ENCODE peak calls at places on chromosomes 16 and 17, in ten cellular contexts. One of them, this sample, is unnamed.
A peak's percentile ranks its signal among the peaks of the same experiment; 100 is the strongest.

GRCh38 chr16:73329363-73330306 is 281.7 kb upstream of the ZFHX3 start:
- DNase-seq in A549: no peak
- DNase-seq in brain microvascular endothelial cell: no peak
- DNase-seq in ovary: no peak
- DNase-seq in RWPE1: no peak
- DNase-seq in heart right ventricle: no peak
- DNase-seq in PC-9: no peak
- DNase-seq in IMR-90: no peak
- DNase-seq in CD4-positive, alpha-beta T cell: no peak
- DNase-seq in Peyer's patch: no peak
- DNase-seq in this sample: no peak

GRCh38 chr16:50316102-50316847 is 49.9 kb downstream of the ADCY7 start:
- DNase-seq in CD4-positive, alpha-beta T cell: no peak
- DNase-seq in RWPE1: no peak
- DNase-seq in A549: no peak
- DNase-seq in ovary: no peak
- DNase-seq in brain microvascular endothelial cell: no peak
- DNase-seq in Peyer's patch: peak; percentile 13
- DNase-seq in IMR-90: no peak
- DNase-seq in heart right ventricle: no peak
- DNase-seq in PC-9: no peak
- DNase-seq in this sample: no peak

GRCh38 chr17:9199474-9200196 is 178.3 kb downstream of the NTN1 start:
- DNase-seq in brain microvascular endothelial cell: no peak
- DNase-seq in IMR-90: no peak
- DNase-seq in Peyer's patch: no peak
- DNase-seq in CD4-positive, alpha-beta T cell: no peak
- DNase-seq in A549: no peak
- DNase-seq in PC-9: no peak
- DNase-seq in ovary: no peak
- DNase-seq in heart right ventricle: peak; percentile 47
- DNase-seq in RWPE1: no peak
- DNase-seq in this sample: no peak

GRCh38 chr17:75270966-75271232 is at the start of gene MIF4GD:
- DNase-seq in heart right ventricle: no peak
- DNase-seq in PC-9: no peak
- DNase-seq in CD4-positive, alpha-beta T cell: no peak
- DNase-seq in brain microvascular endothelial cell: no peak
- DNase-seq in A549: no peak
- DNase-seq in RWPE1: no peak
- DNase-seq in ovary: no peak
- DNase-seq in Peyer's patch: no peak
- DNase-seq in IMR-90: peak; percentile 54
- DNase-seq in this sample: no peak

GRCh38 chr16:82924075-82924854 is 297.5 kb downstream of the CDH13 start:
- DNase-seq in Peyer's patch: no peak
- DNase-seq in RWPE1: no peak
- DNase-seq in ovary: no peak
- DNase-seq in brain microvascular endothelial cell: no peak
- DNase-seq in A549: no peak
- DNase-seq in CD4-positive, alpha-beta T cell: no peak
- DNase-seq in PC-9: no peak
- DNase-seq in IMR-90: no peak
- DNase-seq in heart right ventricle: no peak
- DNase-seq in this sample: no peak

GRCh38 chr16:180101-180920 is at the start of gene HBQ1:
- DNase-seq in RWPE1: no peak
- DNase-seq in brain microvascular endothelial cell: no peak
- DNase-seq in PC-9: no peak
- DNase-seq in ovary: peak; percentile 36
- DNase-seq in A549: peak; percentile 51
- DNase-seq in heart right ventricle: no peak
- DNase-seq in CD4-positive, alpha-beta T cell: no peak
- DNase-seq in IMR-90: no peak
- DNase-seq in Peyer's patch: no peak
- DNase-seq in this sample: no peak

GRCh38 chr17:8514801-8515200 is 79.1 kb downstream of the NDEL1 start:
- DNase-seq in RWPE1: no peak
- DNase-seq in IMR-90: no peak
- DNase-seq in CD4-positive, alpha-beta T cell: no peak
- DNase-seq in brain microvascular endothelial cell: no peak
- DNase-seq in A549: no peak
- DNase-seq in heart right ventricle: no peak
- DNase-seq in Peyer's patch: no peak
- DNase-seq in ovary: no peak
- DNase-seq in PC-9: no peak
- DNase-seq in this sample: no peak

GRCh38 chr17:13293421-13293820 is 275.6 kb upstream of the ELAC2 start:
- DNase-seq in IMR-90: no peak
- DNase-seq in ovary: no peak
- DNase-seq in heart right ventricle: no peak
- DNase-seq in PC-9: no peak
- DNase-seq in CD4-positive, alpha-beta T cell: no peak
- DNase-seq in A549: no peak
- DNase-seq in RWPE1: no peak
- DNase-seq in brain microvascular endothelial cell: no peak
- DNase-seq in Peyer's patch: no peak
- DNase-seq in this sample: no peak

GRCh38 chr16:73171380-73171779 is 123.5 kb upstream of the ZFHX3 start:
- DNase-seq in brain microvascular endothelial cell: no peak
- DNase-seq in Peyer's patch: no peak
- DNase-seq in PC-9: no peak
- DNase-seq in A549: no peak
- DNase-seq in IMR-90: no peak
- DNase-seq in RWPE1: peak; percentile 8
- DNase-seq in ovary: no peak
- DNase-seq in CD4-positive, alpha-beta T cell: no peak
- DNase-seq in heart right ventricle: no peak
- DNase-seq in this sample: no peak

GRCh38 chr16:74813109-74813641 is 38.6 kb upstream of the FA2H start:
- DNase-seq in A549: peak; percentile 87
- DNase-seq in IMR-90: peak; percentile 55
- DNase-seq in PC-9: peak; percentile 60
- DNase-seq in Peyer's patch: peak; percentile 58
- DNase-seq in RWPE1: peak; percentile 76
- DNase-seq in brain microvascular endothelial cell: peak; percentile 50
- DNase-seq in ovary: peak; percentile 55
- DNase-seq in CD4-positive, alpha-beta T cell: peak; percentile 59
- DNase-seq in heart right ventricle: peak; percentile 47
- DNase-seq in this sample: no peak

GRCh38 chr17:29567362-29568330 is 809 bp upstream of the ABHD15 start:
- DNase-seq in Peyer's patch: peak; percentile 84
- DNase-seq in brain microvascular endothelial cell: peak; percentile 29
- DNase-seq in RWPE1: peak; percentile 51
- DNase-seq in heart right ventricle: peak; percentile 62
- DNase-seq in ovary: peak; percentile 56
- DNase-seq in A549: peak; percentile 85
- DNase-seq in IMR-90: peak; percentile 25
- DNase-seq in PC-9: peak; percentile 58
- DNase-seq in CD4-positive, alpha-beta T cell: peak; percentile 66
- DNase-seq in this sample: no peak

GRCh38 chr17:46977348-46977747 is 1.7 kb downstream of the RPRML start:
- DNase-seq in brain microvascular endothelial cell: no peak
- DNase-seq in A549: peak; percentile 89
- DNase-seq in heart right ventricle: no peak
- DNase-seq in RWPE1: no peak
- DNase-seq in PC-9: no peak
- DNase-seq in Peyer's patch: no peak
- DNase-seq in ovary: no peak
- DNase-seq in IMR-90: peak; percentile 18
- DNase-seq in CD4-positive, alpha-beta T cell: no peak
- DNase-seq in this sample: no peak

GRCh38 chr16:4913130-4913773 is 23.7 kb downstream of the PPL start:
- DNase-seq in Peyer's patch: no peak
- DNase-seq in IMR-90: no peak
- DNase-seq in brain microvascular endothelial cell: no peak
- DNase-seq in heart right ventricle: no peak
- DNase-seq in CD4-positive, alpha-beta T cell: no peak
- DNase-seq in PC-9: no peak
- DNase-seq in RWPE1: no peak
- DNase-seq in A549: no peak
- DNase-seq in ovary: no peak
- DNase-seq in this sample: no peak

GRCh38 chr17:46940692-46941404 is 17.9 kb downstream of the GOSR2 start:
- DNase-seq in A549: peak; percentile 84
- DNase-seq in ovary: peak; percentile 69
- DNase-seq in IMR-90: peak; percentile 60
- DNase-seq in brain microvascular endothelial cell: peak; percentile 71
- DNase-seq in CD4-positive, alpha-beta T cell: peak; percentile 42
- DNase-seq in heart right ventricle: peak; percentile 78
- DNase-seq in RWPE1: peak; percentile 79
- DNase-seq in PC-9: peak; percentile 50
- DNase-seq in Peyer's patch: peak; percentile 66
- DNase-seq in this sample: no peak

GRCh38 chr16:87391324-87391949 is 699 bp upstream of the MAP1LC3B start:
- DNase-seq in heart right ventricle: peak; percentile 58
- DNase-seq in Peyer's patch: no peak
- DNase-seq in ovary: peak; percentile 75
- DNase-seq in RWPE1: no peak
- DNase-seq in CD4-positive, alpha-beta T cell: no peak
- DNase-seq in IMR-90: no peak
- DNase-seq in PC-9: no peak
- DNase-seq in brain microvascular endothelial cell: no peak
- DNase-seq in A549: peak; percentile 47
- DNase-seq in this sample: no peak

GRCh38 chr17:42141382-42141781 is 13.4 kb downstream of the RAB5C start:
- DNase-seq in Peyer's patch: no peak
- DNase-seq in A549: no peak
- DNase-seq in CD4-positive, alpha-beta T cell: no peak
- DNase-seq in IMR-90: no peak
- DNase-seq in RWPE1: no peak
- DNase-seq in PC-9: no peak
- DNase-seq in ovary: no peak
- DNase-seq in heart right ventricle: no peak
- DNase-seq in brain microvascular endothelial cell: no peak
- DNase-seq in this sample: no peak
- H3K27ac ChIP-seq in Peyer's patch: no peak overlapping the region
- H3K27ac ChIP-seq in A549: no peak overlapping the region
- H3K27ac ChIP-seq in CD4-positive, alpha-beta T cell: no peak overlapping the region
- H3K27ac ChIP-seq in IMR-90: peak overlapping the region; percentile 17
- H3K27ac ChIP-seq in RWPE1: no peak overlapping the region
- H3K27ac ChIP-seq in PC-9: no peak overlapping the region
- H3K27ac ChIP-seq in ovary: no peak overlapping the region
- H3K27ac ChIP-seq in heart right ventricle: no peak overlapping the region
- H3K27ac ChIP-seq in brain microvascular endothelial cell: no peak overlapping the region
- H3K27ac ChIP-seq in this sample: no peak overlapping the region

GRCh38 chr17:32126746-32127145 is 15.6 kb upstream of the RHOT1 start:
- DNase-seq in PC-9: no peak
- DNase-seq in RWPE1: no peak
- DNase-seq in brain microvascular endothelial cell: no peak
- DNase-seq in ovary: no peak
- DNase-seq in A549: no peak
- DNase-seq in heart right ventricle: no peak
- DNase-seq in CD4-positive, alpha-beta T cell: no peak
- DNase-seq in IMR-90: no peak
- DNase-seq in Peyer's patch: no peak
- DNase-seq in this sample: no peak
- H3K27ac ChIP-seq in PC-9: peak overlapping the region; percentile 16
- H3K27ac ChIP-seq in RWPE1: peak overlapping the region; percentile 94
- H3K27ac ChIP-seq in brain microvascular endothelial cell: no peak overlapping the region
- H3K27ac ChIP-seq in ovary: no peak overlapping the region
- H3K27ac ChIP-seq in A549: peak overlapping the region; percentile 87
- H3K27ac ChIP-seq in heart right ventricle: peak overlapping the region; percentile 87
- H3K27ac ChIP-seq in CD4-positive, alpha-beta T cell: peak overlapping the region; percentile 67
- H3K27ac ChIP-seq in IMR-90: peak overlapping the region; percentile 59
- H3K27ac ChIP-seq in Peyer's patch: peak overlapping the region; percentile 79
- H3K27ac ChIP-seq in this sample: peak overlapping the region; percentile 72

GRCh38 chr16:48960830-48961229 is 320.8 kb downstream of the CBLN1 start:
- DNase-seq in Peyer's patch: no peak
- DNase-seq in ovary: no peak
- DNase-seq in CD4-positive, alpha-beta T cell: no peak
- DNase-seq in A549: no peak
- DNase-seq in PC-9: no peak
- DNase-seq in IMR-90: no peak
- DNase-seq in heart right ventricle: no peak
- DNase-seq in brain microvascular endothelial cell: no peak
- DNase-seq in RWPE1: no peak
- DNase-seq in this sample: no peak

GRCh38 chr16:48961546-48961945 is 320.1 kb downstream of the CBLN1 start:
- DNase-seq in RWPE1: peak; percentile 67
- DNase-seq in A549: no peak
- DNase-seq in Peyer's patch: no peak
- DNase-seq in brain microvascular endothelial cell: no peak
- DNase-seq in CD4-positive, alpha-beta T cell: no peak
- DNase-seq in PC-9: no peak
- DNase-seq in heart right ventricle: no peak
- DNase-seq in IMR-90: no peak
- DNase-seq in ovary: no peak
- DNase-seq in this sample: peak; percentile 71

GRCh38 chr16:48963901-48964615 is 317.6 kb downstream of the CBLN1 start:
- DNase-seq in heart right ventricle: no peak
- DNase-seq in ovary: no peak
- DNase-seq in Peyer's patch: no peak
- DNase-seq in IMR-90: peak; percentile 93
- DNase-seq in brain microvascular endothelial cell: no peak
- DNase-seq in A549: peak; percentile 36
- DNase-seq in PC-9: peak; percentile 82
- DNase-seq in RWPE1: peak; percentile 86
- DNase-seq in CD4-positive, alpha-beta T cell: no peak
- DNase-seq in this sample: peak; percentile 60

GRCh38 chr16:48965391-48965790 is 316.2 kb downstream of the CBLN1 start:
- DNase-seq in PC-9: no peak
- DNase-seq in IMR-90: peak; percentile 47
- DNase-seq in brain microvascular endothelial cell: no peak
- DNase-seq in RWPE1: no peak
- DNase-seq in A549: no peak
- DNase-seq in Peyer's patch: no peak
- DNase-seq in CD4-positive, alpha-beta T cell: no peak
- DNase-seq in heart right ventricle: no peak
- DNase-seq in ovary: no peak
- DNase-seq in this sample: no peak

GRCh38 chr16:48963306-48963705 is 318.3 kb downstream of the CBLN1 start:
- DNase-seq in RWPE1: peak; percentile 64
- DNase-seq in brain microvascular endothelial cell: no peak
- DNase-seq in PC-9: peak; percentile 43
- DNase-seq in ovary: no peak
- DNase-seq in Peyer's patch: no peak
- DNase-seq in heart right ventricle: peak; percentile 7
- DNase-seq in A549: peak; percentile 17
- DNase-seq in IMR-90: peak; percentile 53
- DNase-seq in CD4-positive, alpha-beta T cell: no peak
- DNase-seq in this sample: no peak
- H3K27ac ChIP-seq in RWPE1: peak overlapping the region; percentile 78
- H3K27ac ChIP-seq in brain microvascular endothelial cell: no peak overlapping the region
- H3K27ac ChIP-seq in PC-9: no peak overlapping the region
- H3K27ac ChIP-seq in ovary: no peak overlapping the region
- H3K27ac ChIP-seq in Peyer's patch: no peak overlapping the region
- H3K27ac ChIP-seq in heart right ventricle: no peak overlapping the region
- H3K27ac ChIP-seq in A549: peak overlapping the region; percentile 70
- H3K27ac ChIP-seq in IMR-90: peak overlapping the region; percentile 89
- H3K27ac ChIP-seq in CD4-positive, alpha-beta T cell: no peak overlapping the region
- H3K27ac ChIP-seq in this sample: peak overlapping the region; percentile 79

DNA sequence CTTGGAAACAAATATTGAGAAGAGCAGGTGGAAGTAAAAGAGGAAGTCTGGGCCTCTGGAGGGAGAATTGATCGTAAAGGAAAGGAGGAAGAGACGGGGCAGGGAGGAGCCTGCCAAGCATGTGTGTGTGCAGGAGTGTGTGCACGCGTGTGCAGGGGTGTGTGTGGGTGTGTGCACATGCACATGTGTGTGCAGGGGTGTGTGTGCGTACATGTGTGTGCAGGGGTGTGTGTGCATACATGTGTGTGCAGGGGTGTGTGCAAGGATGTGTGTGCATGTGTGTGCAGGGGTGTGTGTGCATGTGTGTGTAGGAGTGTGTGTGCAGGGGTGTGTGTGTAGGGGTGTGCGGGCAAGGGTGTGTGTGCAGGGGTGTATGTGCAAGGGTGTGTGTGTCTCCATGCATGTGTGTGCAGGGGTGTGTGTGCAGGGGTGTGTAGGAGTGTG is 10.0 kb downstream of the CEP295NL start:
- DNase-seq in brain microvascular endothelial cell: no peak
- DNase-seq in RWPE1: no peak
- DNase-seq in IMR-90: no peak
- DNase-seq in Peyer's patch: no peak
- DNase-seq in A549: no peak
- DNase-seq in CD4-positive, alpha-beta T cell: no peak
- DNase-seq in ovary: no peak
- DNase-seq in heart right ventricle: no peak
- DNase-seq in PC-9: no peak
- DNase-seq in this sample: no peak
- H3K27ac ChIP-seq in brain microvascular endothelial cell: no peak overlapping the region
- H3K27ac ChIP-seq in RWPE1: peak overlapping the region; percentile 45
- H3K27ac ChIP-seq in IMR-90: no peak overlapping the region
- H3K27ac ChIP-seq in Peyer's patch: no peak overlapping the region
- H3K27ac ChIP-seq in A549: no peak overlapping the region
- H3K27ac ChIP-seq in CD4-positive, alpha-beta T cell: no peak overlapping the region
- H3K27ac ChIP-seq in ovary: no peak overlapping the region
- H3K27ac ChIP-seq in heart right ventricle: no peak overlapping the region
- H3K27ac ChIP-seq in PC-9: no peak overlapping the region
- H3K27ac ChIP-seq in this sample: no peak overlapping the region